ENCODE peak calls at places on chromosomes 3 and 15, in nine cellular contexts. D, I, R, V, B, Y, N, K and A are unnamed samples.

GRCh38 chr3:10511809-10512494 is 6.6 kb upstream of the ATP2B2 start:
- DNase-seq in D (no peak), I (no peak), R (no peak), V (peak), B (no peak), Y (no peak), N (no peak), K (peak), A (no peak)

GRCh38 chr15:41281236-41281635 is 50.2 kb downstream of the CHP1 start:
- DNase-seq in D (no peak), I (peak), R (no peak), V (peak), B (no peak), Y (no peak), N (no peak), K (peak), A (no peak)

GRCh38 chr15:60212536-60212935 is 185.2 kb downstream of the ANXA2 start:
- DNase-seq in D (no peak), I (no peak), R (no peak), V (no peak), B (no peak), Y (no peak), N (no peak), K (peak), A (no peak)

GRCh38 chr3:157130138-157130880 is 29.6 kb downstream of the CCNL1 start:
- DNase-seq in D (peak), I (peak), R (peak), V (peak), B (peak), Y (no peak), N (peak), K (peak), A (peak)

GRCh38 chr3:59121346-59122144 is 71.7 kb upstream of the CFAP20DC start:
- DNase-seq in D (no peak), I (no peak), R (no peak), V (no peak), B (no peak), Y (no peak), N (no peak), K (no peak), A (no peak)

GRCh38 chr15:82942691-82943090 is 9.8 kb downstream of the HOMER2 start:
- DNase-seq in D (peak), I (peak), R (no peak), V (peak), B (no peak), Y (no peak), N (no peak), K (peak), A (no peak)

GRCh38 chr3:49924683-49925082 is 4.9 kb downstream of the MON1A start:
- DNase-seq in D (no peak), I (no peak), R (no peak), V (peak), B (no peak), Y (no peak), N (no peak), K (peak), A (no peak)

GRCh38 chr3:127351775-127352350 is 64.0 kb upstream of the PRR20G start:
- DNase-seq in D (no peak), I (no peak), R (no peak), V (no peak), B (no peak), Y (no peak), N (no peak), K (no peak), A (no peak)

GRCh38 chr3:195558602-195559001 is 15.5 kb upstream of the PPP1R2 start:
- DNase-seq in D (no peak), I (peak), R (peak), V (no peak), B (no peak), Y (no peak), N (no peak), K (peak), A (peak)

GRCh38 chr3:43584043-43584826 is 37.6 kb downstream of the ANO10 start:
- DNase-seq in D (no peak), I (no peak), R (no peak), V (peak), B (no peak), Y (no peak), N (no peak), K (no peak), A (no peak)

GRCh38 chr15:71219646-71220045 is 104.4 kb downstream of the THSD4 start:
- DNase-seq in D (no peak), I (no peak), R (no peak), V (peak), B (no peak), Y (no peak), N (no peak), K (no peak), A (no peak)

GRCh38 chr3:182909318-182910040 is 70.9 kb downstream of the DCUN1D1 start:
- DNase-seq in D (no peak), I (no peak), R (no peak), V (peak), B (no peak), Y (no peak), N (no peak), K (peak), A (peak)

GRCh38 chr15:65386376-65386775 is 8.6 kb upstream of the IGDCC3 start:
- DNase-seq in D (no peak), I (no peak), R (no peak), V (no peak), B (no peak), Y (no peak), N (no peak), K (no peak), A (no peak)

GRCh38 chr3:149638401-149639092 is 19.3 kb downstream of the WWTR1 start:
- DNase-seq in D (no peak), I (no peak), R (no peak), V (peak), B (no peak), Y (no peak), N (no peak), K (no peak), A (no peak)

GRCh38 chr15:86915811-86916331 is 836.2 kb downstream of the AGBL1 start:
- DNase-seq in D (no peak), I (no peak), R (no peak), V (peak), B (no peak), Y (no peak), N (no peak), K (peak), A (peak)

GRCh38 chr3:71309886-71310285 is 273.6 kb downstream of the FOXP1 start:
- DNase-seq in D (no peak), I (no peak), R (no peak), V (peak), B (no peak), Y (no peak), N (no peak), K (no peak), A (no peak)

GRCh38 chr15:44882499-44882968 is 74.0 kb upstream of the TERB2 start:
- DNase-seq in D (no peak), I (no peak), R (no peak), V (no peak), B (no peak), Y (no peak), N (no peak), K (no peak), A (no peak)

GRCh38 chr3:41881233-41881821 is 80.6 kb downstream of the ULK4 start:
- DNase-seq in D (no peak), I (no peak), R (no peak), V (peak), B (no peak), Y (no peak), N (no peak), K (peak), A (peak)

GRCh38 chr3:188863999-188864406 is 307.8 kb upstream of the TPRG1 start:
- DNase-seq in D (no peak), I (no peak), R (no peak), V (peak), B (no peak), Y (no peak), N (no peak), K (no peak), A (no peak)

GRCh38 chr15:84953726-84954125 is 27.9 kb upstream of the PDE8A start:
- DNase-seq in D (no peak), I (no peak), R (no peak), V (no peak), B (no peak), Y (no peak), N (no peak), K (no peak), A (no peak)

GRCh38 chr3:23740517-23741402 is 65.0 kb upstream of the UBE2E1 start:
- DNase-seq in D (peak), I (peak), R (no peak), V (peak), B (no peak), Y (no peak), N (no peak), K (peak), A (no peak)

GRCh38 chr3:141410861-141411771 is 42.8 kb downstream of the ZBTB38 start:
- DNase-seq in D (no peak), I (no peak), R (peak), V (peak), B (no peak), Y (no peak), N (no peak), K (peak), A (no peak)

GRCh38 chr3:17111556-17111955 is 226.8 kb downstream of the PLCL2 start:
- DNase-seq in D (no peak), I (no peak), R (no peak), V (peak), B (no peak), Y (no peak), N (no peak), K (no peak), A (no peak)

GRCh38 chr15:68819451-68820204 is 1.1 kb downstream of the ANP32A start:
- DNase-seq in D (peak), I (no peak), R (peak), V (peak), B (peak), Y (no peak), N (no peak), K (peak), A (peak)

GRCh38 chr3:59867185-59868002 is 817.6 kb upstream of the CFAP20DC start:
- DNase-seq in D (no peak), I (no peak), R (no peak), V (peak), B (no peak), Y (no peak), N (no peak), K (no peak), A (no peak)

GRCh38 chr3:167716920-167717319 is 17.8 kb downstream of the PDCD10 start:
- DNase-seq in D (no peak), I (no peak), R (peak), V (no peak), B (no peak), Y (no peak), N (no peak), K (peak), A (no peak)

GRCh38 chr15:50135123-50135541 is 16.1 kb upstream of the ATP8B4 start:
- DNase-seq in D (no peak), I (no peak), R (no peak), V (peak), B (no peak), Y (no peak), N (no peak), K (peak), A (no peak)

GRCh38 chr3:183816681-183817080 is 8.7 kb downstream of the MAP6D1 start:
- DNase-seq in D (no peak), I (no peak), R (no peak), V (no peak), B (no peak), Y (no peak), N (no peak), K (no peak), A (no peak)

GRCh38 chr15:79872358-79873017 is 24.3 kb downstream of the MTHFS start:
- DNase-seq in D (no peak), I (no peak), R (peak), V (peak), B (no peak), Y (no peak), N (peak), K (peak), A (no peak)

GRCh38 chr15:26065723-26066122 is 202.6 kb upstream of the ATP10A start:
- DNase-seq in D (no peak), I (no peak), R (no peak), V (no peak), B (no peak), Y (no peak), N (no peak), K (no peak), A (no peak)

GRCh38 chr3:54028372-54028771 is 94.0 kb upstream of the CACNA2D3 start:
- DNase-seq in D (no peak), I (no peak), R (no peak), V (no peak), B (no peak), Y (no peak), N (no peak), K (no peak), A (no peak)

GRCh38 chr3:171704002-171704401 is 106.3 kb downstream of the PLD1 start:
- DNase-seq in D (peak), I (peak), R (peak), V (peak), B (no peak), Y (no peak), N (no peak), K (peak), A (peak)

GRCh38 chr3:54891540-54891897 is 36.3 kb downstream of the LRTM1 start:
- DNase-seq in D (peak), I (peak), R (peak), V (peak), B (peak), Y (peak), N (no peak), K (peak), A (peak)

GRCh38 chr15:51864408-51865056 is 35.1 kb downstream of the TMOD3 start:
- DNase-seq in D (no peak), I (peak), R (no peak), V (peak), B (no peak), Y (no peak), N (no peak), K (no peak), A (no peak)

GRCh38 chr3:49727154-49727923 is 3.6 kb upstream of the GMPPB start:
- DNase-seq in D (no peak), I (no peak), R (peak), V (no peak), B (no peak), Y (no peak), N (no peak), K (no peak), A (no peak)

GRCh38 chr3:119297169-119297568 is 3.0 kb downstream of the ARHGAP31 start:
- DNase-seq in D (no peak), I (no peak), R (no peak), V (peak), B (peak), Y (no peak), N (no peak), K (no peak), A (no peak)
- H3K27ac ChIP-seq in D (no peak), I (no peak), R (no peak), V (peak), B (peak), Y (no peak), N (no peak), K (no peak), A (peak)

DNA sequence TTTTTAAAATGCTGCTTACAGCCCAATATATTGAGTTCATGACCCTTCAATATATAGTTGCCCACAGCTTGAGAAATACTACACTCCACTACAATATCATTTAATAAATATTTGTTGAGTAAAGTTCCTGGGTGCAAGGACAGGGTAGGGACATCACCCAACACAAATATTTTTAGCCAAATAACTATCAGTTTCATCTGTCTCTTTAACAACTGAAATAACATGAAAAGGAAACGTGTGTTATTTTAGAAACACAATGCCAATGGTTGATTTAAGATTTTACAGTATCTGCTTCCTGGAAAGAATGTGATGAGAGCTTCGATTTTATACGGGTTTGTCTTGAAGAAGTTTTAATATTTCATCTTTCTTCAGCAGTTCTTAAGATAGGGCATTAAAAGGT is 67.7 kb upstream of the CDV3 start:
- DNase-seq in D (no peak), I (no peak), R (no peak), V (no peak), B (no peak), Y (no peak), N (no peak), K (no peak), A (no peak)
- H3K27ac ChIP-seq in D (no peak), I (no peak), R (peak), V (no peak), B (no peak), Y (no peak), N (peak), K (no peak), A (no peak)

DNA sequence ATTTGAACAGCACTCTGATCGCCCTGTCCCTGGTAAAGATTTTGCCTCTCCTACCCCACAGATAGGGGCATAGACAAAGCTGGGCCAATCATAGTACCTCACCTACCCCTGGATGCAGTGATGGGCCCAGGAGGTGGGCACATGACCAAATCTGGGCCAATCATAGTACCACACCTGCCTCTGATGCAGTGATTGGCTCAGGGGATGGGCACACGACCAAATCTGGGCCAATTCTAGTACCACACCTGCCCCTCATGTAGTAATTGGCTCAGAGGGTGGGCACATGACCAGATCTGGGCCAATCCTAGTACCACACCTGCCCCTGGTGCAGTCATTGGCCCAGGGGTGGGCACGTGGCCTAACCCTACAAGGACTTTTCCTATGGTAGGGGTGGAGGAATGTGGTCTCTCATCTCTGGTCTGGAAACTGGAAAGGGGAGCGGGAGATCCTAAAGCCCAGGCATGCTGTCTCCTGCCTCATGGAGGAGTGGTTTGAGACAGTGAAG is 56.9 kb upstream of the MEF2A start:
- DNase-seq in D (no peak), I (no peak), R (no peak), V (no peak), B (no peak), Y (no peak), N (no peak), K (no peak), A (no peak)
- H3K27ac ChIP-seq in D (no peak), I (no peak), R (peak), V (no peak), B (no peak), Y (peak), N (no peak), K (no peak), A (no peak)

DNA sequence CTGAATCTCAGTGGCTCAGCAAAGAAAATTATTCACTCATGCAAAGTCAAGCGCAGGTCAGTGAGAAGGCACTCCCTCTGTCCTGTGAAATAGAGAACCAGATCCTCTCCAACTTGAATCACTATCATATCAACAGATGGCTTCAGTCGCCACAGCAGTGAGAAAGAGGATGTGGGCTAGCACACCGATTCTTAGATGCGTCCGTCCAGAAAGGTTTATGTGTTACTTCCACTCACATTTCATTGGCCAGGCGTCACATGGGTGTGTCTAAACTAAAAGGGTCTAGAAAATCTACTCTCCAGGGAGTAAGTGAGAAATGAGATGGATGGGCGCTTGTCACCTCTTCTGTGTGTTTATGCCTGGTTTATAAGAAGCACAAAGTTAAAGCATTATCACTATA is 141.6 kb upstream of the KBTBD8 start:
- DNase-seq in D (no peak), I (no peak), R (no peak), V (no peak), B (no peak), Y (no peak), N (no peak), K (no peak), A (no peak)
- H3K27ac ChIP-seq in D (no peak), I (no peak), R (no peak), V (no peak), B (no peak), Y (no peak), N (no peak), K (no peak), A (no peak)

DNA sequence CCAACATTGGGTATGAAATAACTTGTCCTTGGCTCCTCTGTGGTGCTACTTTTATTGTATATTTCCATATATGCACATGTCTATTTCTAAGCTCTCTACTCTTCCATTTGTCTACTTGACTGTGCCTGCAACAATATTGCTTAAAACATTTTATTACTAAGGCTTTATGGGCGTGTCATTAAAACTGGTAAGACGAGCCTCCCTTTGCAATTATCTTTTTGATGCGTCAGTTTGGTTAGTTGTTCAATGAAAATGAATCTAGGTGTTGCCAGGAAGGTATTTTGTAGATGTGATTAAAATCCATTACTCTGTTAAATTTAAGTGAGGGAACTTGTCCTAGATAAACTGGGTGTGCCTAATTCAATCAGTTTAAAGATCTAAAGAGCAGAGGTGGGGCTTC is 12.9 kb upstream of the TRA2B start:
- DNase-seq in D (no peak), I (no peak), R (no peak), V (no peak), B (no peak), Y (no peak), N (no peak), K (no peak), A (no peak)
- H3K27ac ChIP-seq in D (no peak), I (peak), R (no peak), V (no peak), B (no peak), Y (no peak), N (no peak), K (no peak), A (no peak)

GRCh38 chr3:72627276-72627675 is 221.0 kb downstream of the SHQ1 start:
- DNase-seq in D (no peak), I (no peak), R (no peak), V (no peak), B (no peak), Y (no peak), N (no peak), K (no peak), A (no peak)

GRCh38 chr3:72630614-72631344 is 217.5 kb downstream of the SHQ1 start:
- DNase-seq in D (no peak), I (no peak), R (no peak), V (no peak), B (no peak), Y (no peak), N (no peak), K (no peak), A (no peak)

GRCh38 chr3:72625616-72626337 is 222.5 kb downstream of the SHQ1 start:
- DNase-seq in D (no peak), I (peak), R (no peak), V (peak), B (no peak), Y (no peak), N (no peak), K (peak), A (no peak)

GRCh38 chr3:72629191-72629611 is 219.0 kb downstream of the SHQ1 start:
- DNase-seq in D (no peak), I (no peak), R (no peak), V (no peak), B (no peak), Y (no peak), N (no peak), K (no peak), A (no peak)

DNA sequence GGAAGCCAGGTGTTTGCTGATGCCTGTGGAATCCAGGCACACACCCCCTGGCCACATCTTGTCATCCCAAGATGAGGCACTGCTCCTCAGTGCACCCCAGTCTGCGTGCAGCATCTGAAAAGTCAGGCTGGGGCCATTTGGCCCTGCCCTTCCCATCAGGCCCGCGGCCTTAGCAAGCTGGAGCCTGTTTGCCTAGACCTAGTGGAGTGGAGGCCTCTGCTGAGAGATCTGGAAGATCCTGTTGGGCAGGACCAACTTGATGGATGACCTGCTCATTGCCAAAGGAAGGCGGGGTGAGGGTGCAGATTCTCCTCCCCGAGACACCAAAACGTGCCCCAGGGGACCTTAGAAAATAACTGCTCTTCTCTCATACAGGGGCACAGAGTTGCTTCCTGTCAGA is 220.2 kb downstream of the SHQ1 start:
- DNase-seq in D (no peak), I (peak), R (no peak), V (no peak), B (no peak), Y (no peak), N (no peak), K (no peak), A (no peak)
- H3K27ac ChIP-seq in D (no peak), I (peak), R (no peak), V (no peak), B (no peak), Y (no peak), N (no peak), K (no peak), A (no peak)

GRCh38 chr3:194540268-194540937 is 53.6 kb upstream of the ATP13A3 start:
- DNase-seq in D (peak), I (no peak), R (peak), V (no peak), B (peak), Y (no peak), N (no peak), K (no peak), A (no peak)
- H3K27ac ChIP-seq in D (no peak), I (no peak), R (no peak), V (no peak), B (no peak), Y (no peak), N (no peak), K (no peak), A (no peak)